ENCODE peak calls at places on chromosomes 3 and 15, in seven cellular contexts. P is Peyer's patch, G is stomach, E is SK-N-SH, K is AG09309, I is tibial nerve, F is NB4. B is an unnamed sample.

GRCh38 chr15:39251413-39252197 is 329.3 kb upstream of the THBS1 start:
- DNase-seq in P (no peak), G (no peak), E (no peak), K (no peak), I (no peak), F (no peak), B (no peak)

GRCh38 chr3:52346623-52347530 is 30.8 kb downstream of the DNAH1 start:
- DNase-seq in P (no peak), G (no peak), E (no peak), K (peak), I (no peak), F (no peak), B (peak)

GRCh38 chr15:59140422-59141226 is 35.7 kb downstream of the CCNB2 start:
- DNase-seq in P (no peak), G (no peak), E (no peak), K (no peak), I (no peak), F (no peak), B (no peak)

GRCh38 chr3:116051040-116051439 is 394.2 kb downstream of the LSAMP start:
- DNase-seq in P (no peak), G (no peak), E (no peak), K (no peak), I (no peak), F (no peak), B (no peak)

GRCh38 chr3:106678657-106679390 is 698.4 kb upstream of the CCDC54 start:
- DNase-seq in P (no peak), G (no peak), E (no peak), K (no peak), I (no peak), F (no peak), B (no peak)

GRCh38 chr15:85746641-85747040 is 48.1 kb downstream of the KLHL25 start:
- DNase-seq in P (no peak), G (no peak), E (peak), K (no peak), I (no peak), F (no peak), B (no peak)

GRCh38 chr3:99925584-99925983 is 107.9 kb downstream of the CMSS1 start:
- DNase-seq in P (no peak), G (peak), E (peak), K (no peak), I (peak), F (no peak), B (peak)

GRCh38 chr3:10855083-10855870 is 39.2 kb downstream of the SLC6A11 start:
- DNase-seq in P (no peak), G (no peak), E (no peak), K (no peak), I (no peak), F (peak), B (no peak)

GRCh38 chr15:82315519-82316246 is 33.6 kb downstream of the GOLGA6L10 start:
- DNase-seq in P (no peak), G (no peak), E (no peak), K (no peak), I (no peak), F (no peak), B (peak)

GRCh38 chr3:45234250-45234649 is 8.2 kb upstream of the TMEM158 start:
- DNase-seq in P (no peak), G (no peak), E (no peak), K (no peak), I (no peak), F (no peak), B (no peak)

GRCh38 chr15:25182736-25183445 is 228.1 kb downstream of the SNRPN start:
- DNase-seq in P (peak), G (no peak), E (no peak), K (no peak), I (no peak), F (peak), B (no peak)

GRCh38 chr3:174767853-174768382 is 91.2 kb upstream of the NAALADL2 start:
- DNase-seq in P (no peak), G (no peak), E (no peak), K (no peak), I (no peak), F (no peak), B (no peak)

GRCh38 chr15:88476635-88477038 is 9.1 kb downstream of the MRPS11 start:
- DNase-seq in P (no peak), G (peak), E (peak), K (no peak), I (no peak), F (peak), B (peak)

GRCh38 chr3:111538687-111539086 is 3.3 kb upstream of the CD96 start:
- DNase-seq in P (no peak), G (no peak), E (no peak), K (no peak), I (no peak), F (peak), B (no peak)

GRCh38 chr15:99434506-99435137 is 131.2 kb upstream of the MEF2A start:
- DNase-seq in P (peak), G (peak), E (no peak), K (no peak), I (peak), F (no peak), B (no peak)

GRCh38 chr3:150503402-150504099 is 42.7 kb downstream of the SERP1 start:
- DNase-seq in P (no peak), G (no peak), E (no peak), K (no peak), I (no peak), F (no peak), B (no peak)

GRCh38 chr3:142993958-142994442 is 7.4 kb upstream of the U2SURP start:
- DNase-seq in P (peak), G (peak), E (peak), K (peak), I (peak), F (peak), B (peak)

GRCh38 chr15:50633653-50634052 is 52.9 kb downstream of the TRPM7 start:
- DNase-seq in P (no peak), G (no peak), E (no peak), K (peak), I (no peak), F (no peak), B (no peak)

GRCh38 chr3:188194327-188194726 is 40.4 kb downstream of the LPP start:
- DNase-seq in P (no peak), G (no peak), E (no peak), K (no peak), I (no peak), F (no peak), B (no peak)

GRCh38 chr3:19022546-19022945 is 125.8 kb upstream of the KCNH8 start:
- DNase-seq in P (no peak), G (no peak), E (no peak), K (no peak), I (no peak), F (no peak), B (no peak)

GRCh38 chr15:71115567-71116351 is 488 bp downstream of the THSD4 start:
- DNase-seq in P (peak), G (peak), E (peak), K (no peak), I (no peak), F (no peak), B (peak)
- H3K4me3 ChIP-seq in P (peak), G (peak), E (peak), K (peak), I (peak), F (no peak), B (peak)

DNA sequence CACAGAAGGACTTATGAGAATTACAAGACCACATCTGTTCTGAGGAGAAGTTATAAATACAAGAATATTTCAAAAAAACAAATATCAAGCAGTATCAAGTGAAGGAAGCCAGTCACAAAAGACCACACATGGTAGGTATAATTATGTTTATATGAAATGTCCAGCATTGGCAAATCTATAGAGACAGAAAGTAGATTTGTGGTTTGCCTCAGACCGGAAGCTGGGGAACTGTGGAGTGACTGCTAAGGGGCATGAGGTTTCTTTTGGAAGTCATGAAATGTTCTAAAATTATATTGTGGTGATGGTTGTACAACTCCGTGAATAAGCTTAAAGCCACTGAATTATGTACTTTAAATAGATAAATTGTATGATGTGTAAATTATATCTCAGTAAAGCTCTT is 136.9 kb downstream of the FRMD5 start:
- DNase-seq in P (no peak), G (no peak), E (no peak), K (no peak), I (no peak), F (peak), B (no peak)
- H3K4me3 ChIP-seq in P (no peak), G (no peak), E (no peak), K (no peak), I (no peak), F (no peak), B (no peak)

GRCh38 chr15:69755571-69756310 is 303.1 kb downstream of the RPLP1 start:
- DNase-seq in P (peak), G (no peak), E (no peak), K (no peak), I (no peak), F (peak), B (no peak)
- H3K4me3 ChIP-seq in P (no peak), G (no peak), E (no peak), K (no peak), I (no peak), F (no peak), B (no peak)

GRCh38 chr3:32959370-32959769 is 7.9 kb downstream of the CCR4 start:
- DNase-seq in P (no peak), G (no peak), E (no peak), K (no peak), I (no peak), F (no peak), B (no peak)
- H3K4me3 ChIP-seq in P (no peak), G (no peak), E (no peak), K (no peak), I (no peak), F (no peak), B (no peak)

GRCh38 chr3:169996063-169996462 is 29.5 kb downstream of the SEC62 start:
- DNase-seq in P (no peak), G (no peak), E (no peak), K (no peak), I (no peak), F (no peak), B (no peak)

GRCh38 chr3:169990431-169990830 is 23.8 kb downstream of the SEC62 start:
- DNase-seq in P (no peak), G (no peak), E (no peak), K (no peak), I (no peak), F (no peak), B (no peak)

GRCh38 chr3:169992781-169993180 is 26.2 kb downstream of the SEC62 start:
- DNase-seq in P (no peak), G (no peak), E (no peak), K (no peak), I (no peak), F (no peak), B (no peak)

GRCh38 chr3:169992156-169992555 is 25.5 kb downstream of the SEC62 start:
- DNase-seq in P (no peak), G (no peak), E (no peak), K (no peak), I (no peak), F (no peak), B (no peak)
- H3K4me3 ChIP-seq in P (no peak), G (no peak), E (no peak), K (no peak), I (no peak), F (no peak), B (no peak)

GRCh38 chr3:43692971-43693370 is 2.2 kb downstream of the ABHD5 start:
- DNase-seq in P (no peak), G (no peak), E (no peak), K (no peak), I (no peak), F (no peak), B (no peak)

GRCh38 chr3:43695443-43695842 is 4.7 kb downstream of the ABHD5 start:
- DNase-seq in P (no peak), G (no peak), E (no peak), K (peak), I (no peak), F (peak), B (no peak)

GRCh38 chr3:43691120-43692002 is 623 bp downstream of the ABHD5 start:
- DNase-seq in P (peak), G (peak), E (peak), K (no peak), I (peak), F (peak), B (peak)

GRCh38 chr3:43692085-43692484 is 1.3 kb downstream of the ABHD5 start:
- DNase-seq in P (no peak), G (no peak), E (no peak), K (no peak), I (no peak), F (peak), B (no peak)

GRCh38 chr3:43693594-43693993 is 2.9 kb downstream of the ABHD5 start:
- DNase-seq in P (no peak), G (no peak), E (no peak), K (no peak), I (no peak), F (no peak), B (no peak)
- H3K4me3 ChIP-seq in P (no peak), G (no peak), E (no peak), K (no peak), I (no peak), F (no peak), B (no peak)

GRCh38 chr15:63923993-63924950 is 90.5 kb upstream of the HERC1 start:
- DNase-seq in P (no peak), G (no peak), E (no peak), K (no peak), I (no peak), F (no peak), B (no peak)

GRCh38 chr15:63918901-63919348 is 85.2 kb upstream of the HERC1 start:
- DNase-seq in P (no peak), G (no peak), E (no peak), K (no peak), I (no peak), F (no peak), B (no peak)

GRCh38 chr15:63918317-63918672 is 84.5 kb upstream of the HERC1 start:
- DNase-seq in P (no peak), G (no peak), E (no peak), K (no peak), I (no peak), F (no peak), B (no peak)

GRCh38 chr15:63920504-63921178 is 86.9 kb upstream of the HERC1 start:
- DNase-seq in P (no peak), G (no peak), E (no peak), K (no peak), I (no peak), F (no peak), B (no peak)

GRCh38 chr15:63922551-63923315 is 89.0 kb upstream of the HERC1 start:
- DNase-seq in P (no peak), G (no peak), E (no peak), K (no peak), I (no peak), F (no peak), B (no peak)
- H3K4me3 ChIP-seq in P (no peak), G (no peak), E (no peak), K (no peak), I (no peak), F (no peak), B (no peak)

B was measured in heart right ventricle.